ENCODE peak calls at places on chromosomes 5 and 9, in ten cellular contexts. C, T, U, G, S, Z, J, M, Q and D are unnamed samples.

GRCh38 chr9:13902286-13902685 is 411.7 kb downstream of the NFIB start:
- DNase-seq in U (no peak), Z (no peak), M (no peak), C (no peak), G (no peak), Q (no peak), T (no peak), S (no peak), J (no peak), D (no peak)

GRCh38 chr9:16726023-16726422 is 144.4 kb downstream of the BNC2 start:
- DNase-seq in M (no peak), Q (no peak), G (peak; percentile 23), T (no peak), J (no peak), C (peak; percentile 47), U (no peak), Z (no peak), S (no peak), D (no peak)

GRCh38 chr9:124302921-124303320 is 45.2 kb downstream of the NEK6 start:
- DNase-seq in Z (no peak), G (no peak), M (no peak), S (no peak), J (no peak), T (no peak), Q (no peak), U (no peak), C (no peak), D (no peak)

GRCh38 chr5:140632366-140633080 is 452 bp downstream of the CD14 start:
- DNase-seq in G (peak; percentile 51), Z (peak; percentile 57), S (no peak), J (peak; percentile 15), C (peak; percentile 63), T (peak; percentile 50), Q (peak; percentile 92), U (peak; percentile 76), M (peak; percentile 14), D (no peak)

GRCh38 chr5:56641635-56642255 is 173.6 kb upstream of the MAP3K1 start:
- DNase-seq in Z (no peak), J (no peak), M (no peak), Q (no peak), C (no peak), T (no peak), G (no peak), U (no peak), S (no peak), D (no peak)

GRCh38 chr5:997711-998110 is 10.9 kb upstream of the NKD2 start:
- DNase-seq in S (no peak), T (no peak), J (no peak), Q (no peak), M (no peak), G (no peak), C (no peak), Z (no peak), U (no peak), D (no peak)

GRCh38 chr5:55172051-55172899 is 702 bp downstream of the CDC20B start:
- DNase-seq in Q (no peak), T (peak; percentile 78), S (peak; percentile 85), C (peak; percentile 81), G (peak; percentile 81), M (peak; percentile 33), J (peak; percentile 48), Z (peak; percentile 57), U (peak; percentile 35), D (peak; percentile 69)

GRCh38 chr9:78030553-78031270 is 899 bp downstream of the GNAQ start:
- DNase-seq in S (no peak), U (peak; percentile 57), M (no peak), Z (peak; percentile 63), C (peak; percentile 50), G (peak; percentile 56), J (peak; percentile 28), Q (peak; percentile 89), T (peak; percentile 62), D (peak; percentile 6)

GRCh38 chr9:130201399-130201873 is 29.2 kb downstream of the NCS1 start:
- DNase-seq in G (no peak), Z (no peak), S (no peak), Q (no peak), M (no peak), T (no peak), J (no peak), C (no peak), U (no peak), D (no peak)

GRCh38 chr9:99889120-99889519 is 17.3 kb upstream of the STX17 start:
- DNase-seq in Z (no peak), Q (no peak), M (no peak), G (no peak), T (no peak), S (no peak), U (no peak), C (no peak), J (no peak), D (no peak)

GRCh38 chr9:121551985-121552753 is 52.5 kb upstream of the GGTA1 start:
- DNase-seq in C (peak; percentile 18), G (no peak), U (no peak), J (no peak), Q (no peak), Z (no peak), T (no peak), S (no peak), M (no peak), D (no peak)

GRCh38 chr5:54090495-54091084 is 219.8 kb downstream of the ARL15 start:
- DNase-seq in G (peak; percentile 82), U (no peak), Z (no peak), T (no peak), J (no peak), Q (no peak), S (peak; percentile 15), M (peak; percentile 47), C (peak; percentile 82), D (no peak)

GRCh38 chr5:32531885-32532520 is 53.4 kb upstream of the SUB1 start:
- DNase-seq in C (peak; percentile 65), Z (peak; percentile 66), U (no peak), S (no peak), M (peak; percentile 17), Q (no peak), J (peak; percentile 40), G (no peak), T (peak; percentile 67), D (peak; percentile 72)

GRCh38 chr9:76688471-76689238 is 75.6 kb upstream of the PCA3 start:
- DNase-seq in J (no peak), Q (no peak), M (no peak), C (no peak), S (no peak), T (no peak), Z (no peak), G (no peak), U (no peak), D (no peak)

GRCh38 chr5:5615569-5615968 is 193.1 kb downstream of the ICE1 start:
- DNase-seq in S (no peak), T (no peak), C (no peak), J (no peak), Z (no peak), Q (no peak), M (no peak), U (no peak), G (no peak), D (no peak)

GRCh38 chr5:89059274-89059673 is 176.3 kb upstream of the MEF2C start:
- DNase-seq in J (no peak), G (no peak), U (no peak), S (no peak), Z (no peak), C (no peak), Q (no peak), M (no peak), T (no peak), D (no peak)

GRCh38 chr9:2634158-2634557 is 12.6 kb downstream of the VLDLR start:
- DNase-seq in Z (no peak), T (no peak), J (no peak), S (no peak), G (no peak), U (no peak), M (no peak), Q (no peak), C (no peak), D (no peak)

GRCh38 chr5:96468956-96469355 is 35.9 kb upstream of the PCSK1 start:
- DNase-seq in U (no peak), Z (no peak), T (no peak), S (no peak), Q (no peak), J (no peak), G (no peak), M (no peak), C (no peak), D (no peak)